ENCODE peak calls at places on chromosomes 13 and 19, in ten cellular contexts. A is GM06990, L is NB4, M is fibroblast of the aortic adventitia, H is KBM-7, O is cardiac fibroblast, F is astrocyte of the cerebellum, J is GM03348, K is ACHN, Q is NCI-H1105. X is an unnamed sample.

GRCh38 chr13:78239681-78240080 is 321.1 kb upstream of the EDNRB start:
- DNase-seq in A (no peak), L (peak), M (no peak), H (no peak), O (no peak), F (no peak), J (peak), K (no peak), Q (no peak), X (no peak)

GRCh38 chr13:108486096-108486495 is 143.3 kb upstream of the MYO16 start:
- DNase-seq in A (no peak), L (no peak), M (no peak), H (no peak), O (no peak), F (no peak), J (no peak), K (no peak), Q (no peak), X (no peak)

GRCh38 chr13:25980255-25980654 is 71.6 kb downstream of the SHISA2 start:
- DNase-seq in A (no peak), L (peak), M (no peak), H (no peak), O (peak), F (no peak), J (no peak), K (peak), Q (no peak), X (no peak)

GRCh38 chr19:5826531-5827341 is 12.8 kb downstream of the FUT6 start:
- DNase-seq in A (peak), L (peak), M (peak), H (peak), O (peak), F (no peak), J (no peak), K (peak), Q (peak), X (no peak)

GRCh38 chr13:23889598-23890224 is 511 bp upstream of the MIPEP start:
- DNase-seq in A (no peak), L (peak), M (peak), H (no peak), O (no peak), F (no peak), J (no peak), K (peak), Q (no peak), X (no peak)

GRCh38 chr19:51327066-51327985 is 14.6 kb downstream of the VSIG10L start:
- DNase-seq in A (peak), L (peak), M (peak), H (peak), O (peak), F (no peak), J (peak), K (no peak), Q (no peak), X (no peak)

GRCh38 chr19:662962-663681 is at the start of gene RNF126:
- DNase-seq in A (peak), L (peak), M (peak), H (peak), O (peak), F (peak), J (peak), K (peak), Q (peak), X (peak)

GRCh38 chr13:28638756-28639155 is 20.2 kb upstream of the POMP start:
- DNase-seq in A (no peak), L (no peak), M (no peak), H (no peak), O (no peak), F (no peak), J (no peak), K (no peak), Q (no peak), X (no peak)

GRCh38 chr19:44752123-44752815 is 3.8 kb downstream of the BCL3 start:
- DNase-seq in A (no peak), L (peak), M (no peak), H (no peak), O (no peak), F (no peak), J (no peak), K (no peak), Q (no peak), X (no peak)

GRCh38 chr19:38265213-38265861 is 964 bp downstream of the SPINT2 start:
- DNase-seq in A (no peak), L (no peak), M (no peak), H (peak), O (no peak), F (no peak), J (no peak), K (no peak), Q (no peak), X (no peak)